ENCODE peak calls at places on chromosomes 7 and 10, in five cellular contexts. L is mesenchymal stem cell, E is GM04503, P is tibial artery, A is ACHN. R is an unnamed sample.

GRCh38 chr7:6380310-6381095 is 67.3 kb downstream of the DAGLB start:
- DNase-seq in L (no peak), A (no peak), E (no peak), P (no peak), R (no peak)

GRCh38 chr10:47368431-47369180 is 15.5 kb downstream of the ZNF488 start:
- DNase-seq in L (no peak), A (no peak), P (peak; percentile 17), E (no peak), R (no peak)

GRCh38 chr10:130767116-130767730 is 544.3 kb downstream of the TCERG1L start:
- DNase-seq in L (no peak), A (no peak), P (no peak), E (no peak), R (no peak)

GRCh38 chr7:80147543-80148376 is 13.1 kb downstream of the GNAI1 start:
- DNase-seq in A (no peak), P (no peak), E (peak; percentile 89), L (peak; percentile 87), R (no peak)

GRCh38 chr7:150340024-150340749 is 1.2 kb downstream of the RARRES2 start:
- DNase-seq in E (peak; percentile 8), L (peak; percentile 50), P (no peak), A (peak; percentile 74), R (peak; percentile 55)

GRCh38 chr10:112389147-112389822 is 15.4 kb downstream of the ACSL5 start:
- DNase-seq in P (no peak), A (peak; percentile 42), L (peak; percentile 79), E (no peak), R (no peak)

GRCh38 chr7:18345641-18346234 is 149.8 kb upstream of the HDAC9 start:
- DNase-seq in L (peak; percentile 52), E (no peak), A (peak; percentile 68), P (no peak), R (no peak)

GRCh38 chr10:70758757-70759514 is 26.2 kb downstream of the TBATA start:
- DNase-seq in L (peak; percentile 69), A (peak; percentile 70), E (peak; percentile 19), P (peak; percentile 51), R (peak; percentile 71)

GRCh38 chr7:134362587-134363483 is 46.1 kb upstream of the SLC35B4 start:
- DNase-seq in L (peak; percentile 9), E (no peak), A (no peak), P (no peak), R (no peak)

GRCh38 chr7:44563171-44563679 is 10.5 kb downstream of the DDX56 start:
- DNase-seq in L (no peak), A (no peak), P (no peak), E (no peak), R (no peak)

GRCh38 chr10:120457431-120458172 is 575 bp downstream of the PLPP4 start:
- DNase-seq in A (no peak), P (no peak), L (no peak), E (no peak), R (no peak)

GRCh38 chr7:36784991-36785940 is 61.0 kb upstream of the AOAH start:
- DNase-seq in A (no peak), E (no peak), P (peak; percentile 47), L (no peak), R (peak; percentile 37)

GRCh38 chr7:134018321-134018720 is 108.8 kb upstream of the LRGUK start:
- DNase-seq in P (no peak), E (no peak), A (no peak), L (no peak), R (no peak)

GRCh38 chr7:28748934-28749584 is 209.1 kb downstream of the TRIL start:
- DNase-seq in P (peak; percentile 64), L (peak; percentile 84), A (peak; percentile 88), E (no peak), R (no peak)

GRCh38 chr10:113007343-113007771 is 57.3 kb downstream of the TCF7L2 start:
- DNase-seq in L (no peak), P (no peak), A (no peak), E (no peak), R (no peak)

GRCh38 chr7:2003451-2003930 is 229.3 kb downstream of the MAD1L1 start:
- DNase-seq in P (peak; percentile 9), A (no peak), E (no peak), L (no peak), R (peak; percentile 6)

GRCh38 chr7:110514973-110515372 is 576.0 kb upstream of the LRRN3 start:
- DNase-seq in E (no peak), A (no peak), L (no peak), P (no peak), R (no peak)

GRCh38 chr10:78992333-78992732 is 76.4 kb upstream of the ZMIZ1 start:
- DNase-seq in P (no peak), L (no peak), E (no peak), A (no peak), R (no peak)

GRCh38 chr7:92520024-92520423 is 8.3 kb downstream of the PEX1 start:
- DNase-seq in P (no peak), A (no peak), L (no peak), E (no peak), R (no peak)

R was measured in uterus.